ENCODE peak calls at places on chromosomes 5 and 9, in four cellular contexts. Q is GM23248, B is HCT116, P is PC-3. K is an unnamed sample.

GRCh38 chr5:89324990-89325389 is 442.0 kb upstream of the MEF2C start:
- DNase-seq in P (no peak), B (no peak), Q (no peak), K (no peak)

GRCh38 chr9:102551346-102551745 is 443.8 kb upstream of the CYLC2 start:
- DNase-seq in P (no peak), Q (no peak), B (no peak), K (no peak)

GRCh38 chr5:2462026-2462691 is 289.3 kb downstream of the IRX2 start:
- DNase-seq in P (no peak), B (no peak), Q (no peak), K (no peak)

GRCh38 chr5:169171495-169171894 is 129.4 kb downstream of the SLIT3 start:
- DNase-seq in P (no peak), B (no peak), Q (no peak), K (peak)

GRCh38 chr9:20447291-20447690 is 175.0 kb downstream of the MLLT3 start:
- DNase-seq in Q (peak), P (no peak), B (no peak), K (no peak)

GRCh38 chr9:129125478-129125877 is 14.3 kb downstream of the PTPA start:
- DNase-seq in P (peak), Q (peak), B (peak), K (no peak)

GRCh38 chr9:70407081-70407503 is 7.4 kb downstream of the KLF9 start:
- DNase-seq in P (no peak), Q (peak), B (no peak), K (peak)

GRCh38 chr5:141517321-141517720 is 28.4 kb downstream of the PCDHGC5 start:
- DNase-seq in P (no peak), B (no peak), Q (no peak), K (no peak)

GRCh38 chr9:130918870-130919558 is 20.0 kb downstream of the FIBCD1 start:
- DNase-seq in Q (no peak), P (no peak), B (no peak), K (no peak)

GRCh38 chr9:134424818-134425217 is 98.6 kb downstream of the RXRA start:
- DNase-seq in P (no peak), B (no peak), Q (no peak), K (no peak)

GRCh38 chr5:90747693-90748092 is 189.1 kb downstream of the ADGRV1 start:
- DNase-seq in P (peak), B (no peak), Q (no peak), K (peak)

GRCh38 chr5:53023969-53024368 is 34.8 kb downstream of the ITGA2 start:
- DNase-seq in P (peak), B (no peak), Q (peak), K (no peak)

GRCh38 chr5:137344723-137345322 is 154.3 kb downstream of the SPOCK1 start:
- DNase-seq in Q (peak), P (peak), B (peak), K (peak)

GRCh38 chr5:65334077-65334476 is 147.6 kb downstream of the ADAMTS6 start:
- DNase-seq in P (no peak), Q (no peak), B (no peak), K (peak)

GRCh38 chr5:65341835-65342234 is 139.9 kb downstream of the ADAMTS6 start:
- DNase-seq in B (no peak), P (no peak), Q (peak), K (no peak)

GRCh38 chr5:65338606-65339151 is 143.0 kb downstream of the ADAMTS6 start:
- DNase-seq in B (no peak), P (no peak), Q (no peak), K (no peak)
- H3K27ac ChIP-seq in B (no peak), P (no peak), Q (no peak), K (no peak)

GRCh38 chr5:124746916-124747769 is 704 bp upstream of the ZNF608 start:
- DNase-seq in B (peak), P (peak), Q (peak), K (peak)
- H2AFZ ChIP-seq in B (peak), P (peak), Q (peak), K (no peak)

DNA sequence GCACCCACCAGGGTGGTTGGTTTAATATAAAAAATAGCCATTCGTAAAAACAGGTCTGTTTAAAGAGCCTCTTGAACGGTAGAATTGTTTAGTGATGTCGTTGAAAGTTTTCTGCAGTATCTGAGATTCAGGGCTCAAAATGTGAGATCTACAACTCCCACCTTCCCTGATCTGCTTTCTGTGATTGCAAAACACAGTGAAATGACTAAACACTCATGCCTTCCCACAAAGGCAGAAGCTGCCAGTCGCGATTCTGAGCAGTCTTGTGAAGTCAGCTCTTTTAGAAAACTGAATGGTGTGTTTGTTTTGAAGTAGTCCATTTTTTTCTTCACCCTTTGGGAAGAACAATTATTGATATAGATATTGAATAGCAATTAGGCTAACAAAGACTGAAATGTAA is 3.7 kb downstream of the RXFP3 start:
- DNase-seq in P (peak), Q (peak), B (no peak), K (no peak)
- TF ChIP-seq EZH2phosphoT487 in P (no peak), Q (no peak), B (no peak), K (no peak)

GRCh38 chr5:159844267-159844666 is 72.0 kb upstream of the ADRA1B start:
- DNase-seq in P (no peak), Q (no peak), B (no peak), K (no peak)
- H3K27ac ChIP-seq in P (no peak), Q (no peak), B (no peak), K (no peak)

GRCh38 chr9:36730414-36730813 is 157.7 kb downstream of the MELK start:
- DNase-seq in B (no peak), P (no peak), Q (no peak), K (no peak)
- H2AFZ ChIP-seq in B (no peak), P (no peak), Q (no peak), K (peak)

GRCh38 chr5:149466457-149466972 is 84.7 kb downstream of the CSNK1A1 start:
- DNase-seq in B (no peak), P (peak), Q (peak), K (no peak)
- TF ChIP-seq EZH2phosphoT487 in B (no peak), P (no peak), Q (no peak), K (no peak)

DNA sequence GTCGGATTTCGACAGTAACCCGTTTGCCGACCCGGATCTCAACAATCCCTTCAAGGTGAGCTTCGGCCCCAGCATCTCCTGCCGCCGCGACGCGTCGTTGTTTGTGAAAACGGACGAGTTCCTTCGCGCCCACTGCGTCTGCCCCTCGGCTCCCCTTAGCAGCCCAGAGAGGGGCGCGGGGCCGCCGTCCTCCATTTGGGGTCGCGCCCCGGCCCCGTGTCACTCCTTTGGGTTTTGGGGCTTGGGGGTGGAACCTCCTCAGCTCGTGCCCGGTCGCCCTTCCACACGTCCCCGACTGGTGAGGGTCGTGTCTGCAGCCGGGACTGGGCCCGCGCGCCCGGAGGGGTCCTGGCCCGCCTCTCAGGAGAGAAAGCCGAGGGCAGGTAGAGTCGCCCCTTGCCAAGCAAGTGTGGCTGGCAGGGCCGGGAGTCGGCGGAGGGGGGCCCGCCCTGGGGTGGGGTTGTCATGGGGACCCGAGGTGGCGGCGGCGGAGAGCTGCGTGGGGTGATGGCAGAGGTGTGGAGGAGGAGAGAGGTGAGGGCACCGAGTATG is 333 bp downstream of the SCAMP1 start:
- DNase-seq in B (no peak), P (no peak), Q (no peak), K (no peak)
- H3K27ac ChIP-seq in B (peak), P (peak), Q (peak), K (peak)

GRCh38 chr9:137295313-137296213 is 6.5 kb downstream of the NRARP start:
- DNase-seq in Q (peak), B (no peak), P (peak), K (peak)

GRCh38 chr9:137294684-137295312 is 7.3 kb downstream of the NRARP start:
- DNase-seq in P (peak), B (no peak), Q (peak), K (peak)

GRCh38 chr9:137293094-137293481 is 9.0 kb downstream of the NRARP start:
- DNase-seq in Q (no peak), P (no peak), B (no peak), K (no peak)

GRCh38 chr9:137294091-137294683 is 7.9 kb downstream of the NRARP start:
- DNase-seq in P (peak), B (peak), Q (peak), K (peak)

GRCh38 chr9:137293482-137294090 is 8.5 kb downstream of the NRARP start:
- DNase-seq in Q (no peak), B (no peak), P (peak), K (no peak)
- H2AFZ ChIP-seq in Q (no peak), B (peak), P (peak), K (no peak)